ENCODE peak calls at places on chromosome 11, in six cellular contexts. One of them, this sample, is unnamed.

GRCh38 chr11:57641011-57641410 is 8.7 kb downstream of the YPEL4 start:
- DNase-seq in T-helper 1 cell: no peak
- DNase-seq in endothelial cell of umbilical vein: no peak
- DNase-seq in lung microvascular endothelial cell: no peak
- DNase-seq in KBM-7: no peak
- DNase-seq in colonic mucosa: no peak
- DNase-seq in this sample: no peak

GRCh38 chr11:7186190-7186589 is 65.5 kb upstream of the SYT9 start:
- DNase-seq in T-helper 1 cell: no peak
- DNase-seq in endothelial cell of umbilical vein: no peak
- DNase-seq in lung microvascular endothelial cell: peak; percentile 7
- DNase-seq in KBM-7: no peak
- DNase-seq in colonic mucosa: no peak
- DNase-seq in this sample: no peak

GRCh38 chr11:13889566-13890214 is 72.8 kb upstream of the SPON1 start:
- DNase-seq in T-helper 1 cell: no peak
- DNase-seq in endothelial cell of umbilical vein: no peak
- DNase-seq in lung microvascular endothelial cell: no peak
- DNase-seq in KBM-7: no peak
- DNase-seq in colonic mucosa: no peak
- DNase-seq in this sample: no peak

GRCh38 chr11:114307524-114308203 is 11.5 kb downstream of the NNMT start:
- DNase-seq in T-helper 1 cell: no peak
- DNase-seq in endothelial cell of umbilical vein: peak; percentile 91
- DNase-seq in lung microvascular endothelial cell: peak; percentile 90
- DNase-seq in KBM-7: peak; percentile 36
- DNase-seq in colonic mucosa: peak; percentile 41
- DNase-seq in this sample: peak; percentile 92

GRCh38 chr11:48880021-48880441 is 103.7 kb downstream of the TRIM51G start:
- DNase-seq in T-helper 1 cell: no peak
- DNase-seq in endothelial cell of umbilical vein: no peak
- DNase-seq in lung microvascular endothelial cell: no peak
- DNase-seq in KBM-7: no peak
- DNase-seq in colonic mucosa: no peak
- DNase-seq in this sample: peak; percentile 54

GRCh38 chr11:112525270-112525669 is 264.6 kb upstream of the PLET1 start:
- DNase-seq in T-helper 1 cell: no peak
- DNase-seq in endothelial cell of umbilical vein: no peak
- DNase-seq in lung microvascular endothelial cell: peak; percentile 19
- DNase-seq in KBM-7: no peak
- DNase-seq in colonic mucosa: peak; percentile 21
- DNase-seq in this sample: no peak

GRCh38 chr11:88175707-88176066 is 444 bp upstream of the RAB38 start:
- DNase-seq in T-helper 1 cell: no peak
- DNase-seq in endothelial cell of umbilical vein: peak; percentile 17
- DNase-seq in lung microvascular endothelial cell: peak; percentile 2
- DNase-seq in KBM-7: no peak
- DNase-seq in colonic mucosa: no peak
- DNase-seq in this sample: no peak

GRCh38 chr11:10478574-10479550 is 23.8 kb downstream of the AMPD3 start:
- DNase-seq in T-helper 1 cell: no peak
- DNase-seq in endothelial cell of umbilical vein: no peak
- DNase-seq in lung microvascular endothelial cell: no peak
- DNase-seq in KBM-7: no peak
- DNase-seq in colonic mucosa: no peak
- DNase-seq in this sample: peak; percentile 64

GRCh38 chr11:70108250-70108649 is 30.1 kb downstream of the ANO1 start:
- DNase-seq in T-helper 1 cell: no peak
- DNase-seq in endothelial cell of umbilical vein: no peak
- DNase-seq in lung microvascular endothelial cell: no peak
- DNase-seq in KBM-7: no peak
- DNase-seq in colonic mucosa: no peak
- DNase-seq in this sample: no peak

GRCh38 chr11:70240337-70240736 is 30.2 kb upstream of the PPFIA1 start:
- DNase-seq in T-helper 1 cell: no peak
- DNase-seq in endothelial cell of umbilical vein: no peak
- DNase-seq in lung microvascular endothelial cell: no peak
- DNase-seq in KBM-7: no peak
- DNase-seq in colonic mucosa: no peak
- DNase-seq in this sample: no peak

GRCh38 chr11:119493712-119494111 is 70.7 kb upstream of the THY1 start:
- DNase-seq in T-helper 1 cell: no peak
- DNase-seq in endothelial cell of umbilical vein: peak; percentile 13
- DNase-seq in lung microvascular endothelial cell: peak; percentile 40
- DNase-seq in KBM-7: peak; percentile 27
- DNase-seq in colonic mucosa: peak; percentile 30
- DNase-seq in this sample: no peak